ENCODE peak calls at places on chromosome 21, in four cellular contexts. R is brain microvascular endothelial cell, I is lower leg skin, U is left lung. D is an unnamed sample.

GRCh38 chr21:37546949-37547614 is 180.5 kb downstream of the DYRK1A start:
- DNase-seq in R (no peak), I (peak; percentile 77), U (no peak), D (no peak)

GRCh38 chr21:42724226-42724920 is 71.0 kb downstream of the PDE9A start:
- DNase-seq in R (peak; percentile 90), I (peak; percentile 81), U (no peak), D (no peak)

GRCh38 chr21:28518620-28519019 is 474.1 kb downstream of the LTN1 start:
- DNase-seq in R (no peak), I (no peak), U (no peak), D (no peak)

GRCh38 chr21:19122371-19122770 is 718.8 kb upstream of the TMPRSS15 start:
- DNase-seq in R (no peak), I (no peak), U (no peak), D (no peak)

GRCh38 chr21:43585924-43586411 is 73.3 kb downstream of the HSF2BP start:
- DNase-seq in R (peak; percentile 99), I (no peak), U (no peak), D (no peak)

GRCh38 chr21:21971384-21971783 is 973.2 kb downstream of the NCAM2 start:
- DNase-seq in R (no peak), I (no peak), U (no peak), D (no peak)

GRCh38 chr21:42251654-42252053 is 32.7 kb downstream of the ABCG1 start:
- DNase-seq in R (no peak), I (no peak), U (peak; percentile 55), D (no peak)

GRCh38 chr21:37459575-37459974 is 93.0 kb downstream of the DYRK1A start:
- DNase-seq in R (peak; percentile 56), I (no peak), U (no peak), D (no peak)

GRCh38 chr21:27393726-27394125 is 426.8 kb upstream of the ADAMTS5 start:
- DNase-seq in R (no peak), I (no peak), U (no peak), D (no peak)

GRCh38 chr21:32886339-32886738 is 114.8 kb upstream of the PAXBP1 start:
- DNase-seq in R (no peak), I (no peak), U (no peak), D (no peak)

GRCh38 chr21:14064296-14064645 is 146.5 kb downstream of the LIPI start:
- DNase-seq in R (no peak), I (peak; percentile 72), U (peak; percentile 80), D (no peak)

GRCh38 chr21:42865361-42866160 is 13.8 kb downstream of the WDR4 start:
- DNase-seq in R (no peak), I (no peak), U (peak; percentile 84), D (no peak)

GRCh38 chr21:33289199-33289819 is 23.1 kb downstream of the IL10RB start:
- DNase-seq in R (peak; percentile 56), I (peak; percentile 70), U (no peak), D (no peak)

DNA sequence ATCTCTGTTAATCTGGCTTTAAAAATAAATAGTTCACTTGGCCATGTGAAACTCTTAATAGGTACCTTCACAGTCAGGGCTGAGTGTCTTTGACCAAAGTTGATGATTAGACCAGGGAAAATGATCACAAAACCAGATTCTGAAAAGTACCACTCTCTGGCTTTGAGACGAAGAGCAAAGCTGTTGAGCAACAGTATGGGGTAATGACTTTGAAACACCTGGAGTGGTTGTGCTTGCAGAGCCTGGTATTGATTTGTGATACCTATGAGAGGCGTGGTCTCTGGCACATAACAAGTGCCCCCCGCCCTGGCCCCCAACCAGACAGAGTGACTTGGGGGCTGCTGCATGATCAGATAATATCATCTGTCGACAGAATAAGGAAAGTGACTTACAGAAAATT is 4.7 kb downstream of the HUNK start:
- DNase-seq in R (no peak), I (peak; percentile 39), U (no peak), D (no peak)
- TF ChIP-seq CTCF in R (no peak), I (no peak), U (no peak), D (no peak)

GRCh38 chr21:17798796-17799195 is 20.4 kb downstream of the C21orf91 start:
- DNase-seq in R (no peak), I (no peak), U (no peak), D (no peak)
- TF ChIP-seq CTCF in R (no peak), I (no peak), U (no peak), D (no peak)

GRCh38 chr21:46325073-46325912 is 1.3 kb downstream of the PCNT start:
- DNase-seq in R (peak; percentile 24), I (peak; percentile 88), U (peak; percentile 89), D (no peak)
- TF ChIP-seq CTCF in R (peak; percentile 62), I (no peak), U (no peak), D (peak; percentile 63)

DNA sequence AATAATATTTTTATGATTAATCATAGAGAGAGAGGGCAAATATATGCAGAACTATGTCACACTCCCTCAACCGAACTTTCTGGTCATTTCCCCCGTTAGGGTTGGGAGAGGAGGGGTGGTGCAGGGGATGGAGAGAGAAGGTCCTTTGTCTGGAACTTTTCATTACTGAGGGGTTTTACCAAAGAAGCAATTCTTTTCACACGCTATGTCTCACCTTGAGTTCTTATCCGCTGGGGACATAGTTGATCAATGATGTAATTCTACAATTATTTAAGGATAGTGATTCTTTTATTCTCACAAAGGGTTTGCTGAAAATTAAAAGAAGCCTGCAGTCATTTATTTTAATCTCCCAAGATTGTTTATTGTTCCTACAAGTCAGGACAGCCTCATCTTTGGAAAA is 98.3 kb upstream of the RUNX1 start:
- DNase-seq in R (no peak), I (no peak), U (no peak), D (no peak)
- TF ChIP-seq CTCF in R (no peak), I (no peak), U (no peak), D (no peak)

DNA sequence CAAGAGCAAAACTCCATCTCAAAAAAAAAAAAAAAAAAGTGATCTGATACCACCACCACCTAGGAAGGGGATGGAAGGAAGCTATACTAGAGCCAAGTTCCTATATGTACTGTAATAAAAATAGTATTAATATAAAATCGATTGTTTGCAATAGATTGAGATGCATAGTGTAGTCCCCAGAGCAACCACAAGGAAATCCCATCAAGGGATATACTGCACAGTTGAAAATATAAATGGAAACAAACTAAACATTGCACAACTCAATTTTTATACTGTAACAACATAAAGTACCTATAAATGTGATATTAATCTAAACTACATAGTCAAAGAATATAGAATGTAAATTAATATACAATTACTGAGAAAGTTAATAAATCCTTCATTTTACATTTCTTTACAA is 20.9 kb upstream of the PSMG1 start:
- DNase-seq in R (no peak), I (no peak), U (no peak), D (no peak)
- TF ChIP-seq CTCF in R (peak; percentile 7), I (no peak), U (peak; percentile 20), D (peak; percentile 46)

GRCh38 chr21:45920824-45921600 is 60.6 kb upstream of the COL6A1 start:
- DNase-seq in R (no peak), I (no peak), U (no peak), D (no peak)

GRCh38 chr21:45923146-45923545 is 58.4 kb upstream of the COL6A1 start:
- DNase-seq in R (peak; percentile 69), I (peak; percentile 91), U (peak; percentile 65), D (no peak)

GRCh38 chr21:45919593-45919992 is 62.0 kb upstream of the COL6A1 start:
- DNase-seq in R (no peak), I (no peak), U (peak; percentile 60), D (peak; percentile 83)

GRCh38 chr21:45922648-45923047 is 58.9 kb upstream of the COL6A1 start:
- DNase-seq in R (no peak), I (no peak), U (peak; percentile 21), D (no peak)

DNA sequence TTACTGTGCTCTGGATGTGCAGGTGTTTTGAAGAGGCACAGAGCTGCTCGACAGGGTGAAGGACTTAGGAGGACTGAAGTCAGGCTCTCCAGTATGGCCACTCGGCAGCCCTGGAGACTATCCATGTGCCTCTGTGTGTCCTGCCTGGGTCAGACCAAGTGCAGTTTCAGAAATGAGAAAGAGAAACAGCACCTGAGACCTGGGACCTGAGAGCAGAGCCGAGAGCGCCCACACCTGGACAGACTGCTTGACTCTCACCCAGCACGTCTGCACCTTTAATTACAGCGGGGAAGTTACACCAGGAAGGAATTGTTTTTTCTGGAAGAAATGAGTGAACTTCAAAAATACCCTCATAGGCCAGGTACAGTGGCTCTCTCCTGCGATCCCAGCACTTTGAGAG is 59.7 kb upstream of the COL6A1 start:
- DNase-seq in R (no peak), I (no peak), U (no peak), D (no peak)
- TF ChIP-seq CTCF in R (no peak), I (no peak), U (no peak), D (no peak)

DNA sequence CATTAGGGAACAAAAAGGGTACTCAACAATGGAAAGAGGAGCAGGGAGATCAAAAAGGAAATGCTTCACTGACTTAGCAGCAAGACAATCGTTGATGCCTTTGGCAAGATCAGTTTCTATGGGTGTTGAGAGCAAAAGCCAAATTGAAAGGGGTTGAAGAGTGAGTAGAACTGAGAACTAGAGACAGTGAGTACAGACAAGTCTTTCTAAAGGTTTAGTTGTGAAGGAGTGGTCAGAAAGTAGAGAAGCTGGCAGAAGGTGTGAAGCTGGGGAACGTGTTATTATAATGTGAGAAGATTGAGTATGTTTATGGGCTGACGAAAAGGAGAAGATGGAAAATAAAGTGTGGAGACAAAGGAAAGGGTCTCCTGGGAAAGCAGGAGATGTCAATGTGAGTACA is 221.2 kb upstream of the USP25 start:
- DNase-seq in R (no peak), I (no peak), U (no peak), D (no peak)
- TF ChIP-seq CTCF in R (no peak), I (no peak), U (no peak), D (no peak)

GRCh38 chr21:45011911-45012660 is 62.3 kb upstream of the ADARB1 start:
- DNase-seq in R (peak; percentile 88), I (no peak), U (peak; percentile 70), D (peak; percentile 75)
- TF ChIP-seq CTCF in R (peak; percentile 28), I (no peak), U (no peak), D (peak; percentile 53)

GRCh38 chr21:24727803-24728425 is 879.4 kb downstream of the MRPL39 start:
- DNase-seq in R (no peak), I (no peak), U (no peak), D (no peak)
- TF ChIP-seq CTCF in R (no peak), I (no peak), U (no peak), D (no peak)

D was measured in chondrocyte.